ENCODE peak calls at places on chromosomes 12 and 14, in nine cellular contexts. R is ureter, E is DMS 273 treated with DMSO at 0.1 percent for 48 hours, B is skeletal muscle cell, G is T-helper 17 cell, S is left cardiac atrium, V is midbrain, J is epithelial cell of esophagus, X is Daoy. M is an unnamed sample.

GRCh38 chr14:88384653-88385205 is 728 bp upstream of the SPATA7 start:
- DNase-seq in V (no peak), G (no peak), R (no peak), E (no peak), X (peak; percentile 4), B (no peak), J (peak; percentile 59), S (no peak), M (no peak)

GRCh38 chr14:23147676-23148075 is 28.6 kb upstream of the CEBPE start:
- DNase-seq in V (no peak), R (no peak), X (peak; percentile 34), S (no peak), J (peak; percentile 86), E (peak; percentile 79), G (no peak), B (no peak), M (no peak)

GRCh38 chr12:24049101-24049500 is 99.6 kb upstream of the SOX5 start:
- DNase-seq in V (no peak), E (no peak), J (no peak), R (no peak), B (no peak), S (no peak), X (no peak), G (no peak), M (no peak)

GRCh38 chr14:75442642-75443041 is 14.8 kb downstream of the JDP2 start:
- DNase-seq in G (no peak), R (no peak), J (peak; percentile 24), V (no peak), E (no peak), S (no peak), B (no peak), X (peak; percentile 69), M (no peak)

GRCh38 chr12:57161491-57161890 is 14.1 kb upstream of the LRP1-AS start:
- DNase-seq in S (no peak), R (no peak), J (peak; percentile 34), V (no peak), B (no peak), X (no peak), G (no peak), E (no peak), M (no peak)

GRCh38 chr12:63809566-63809965 is 29.9 kb downstream of the RXYLT1 start:
- DNase-seq in J (no peak), R (no peak), B (no peak), S (no peak), G (no peak), E (no peak), X (no peak), V (no peak), M (no peak)

GRCh38 chr14:104216457-104216856 is 78.1 kb downstream of the KIF26A start:
- DNase-seq in G (no peak), V (no peak), B (no peak), J (no peak), E (no peak), X (no peak), S (no peak), R (no peak), M (no peak)

GRCh38 chr12:52251367-52252055 is 18.5 kb downstream of the KRT7 start:
- DNase-seq in G (no peak), R (no peak), B (no peak), E (no peak), S (no peak), V (no peak), X (no peak), J (no peak), M (no peak)

GRCh38 chr12:88753074-88753473 is 172.8 kb upstream of the KITLG start:
- DNase-seq in X (peak; percentile 44), V (no peak), E (no peak), S (no peak), G (no peak), J (peak; percentile 46), R (no peak), B (no peak), M (no peak)

GRCh38 chr14:31435276-31435675 is 14.9 kb upstream of the HEATR5A start:
- DNase-seq in S (no peak), V (no peak), E (peak; percentile 26), X (no peak), G (no peak), B (peak; percentile 52), J (no peak), R (no peak), M (no peak)

GRCh38 chr12:94973202-94973601 is 30.3 kb downstream of the NDUFA12 start:
- DNase-seq in J (no peak), E (no peak), R (no peak), B (peak; percentile 77), V (no peak), S (no peak), X (peak; percentile 59), G (no peak), M (no peak)

GRCh38 chr12:116040412-116040811 is 237.1 kb downstream of the MED13L start:
- DNase-seq in V (no peak), J (no peak), E (no peak), B (no peak), G (no peak), S (no peak), X (no peak), R (no peak), M (no peak)

GRCh38 chr12:5910790-5911548 is 34.1 kb downstream of the ANO2 start:
- DNase-seq in B (no peak), G (no peak), S (no peak), X (no peak), E (no peak), V (no peak), J (no peak), R (no peak), M (no peak)

GRCh38 chr14:95038521-95039250 is 118.6 kb downstream of the DICER1 start:
- DNase-seq in E (no peak), V (no peak), S (no peak), G (no peak), J (no peak), R (no peak), X (no peak), B (no peak), M (no peak)

GRCh38 chr12:32535260-32535999 is 136.1 kb downstream of the FGD4 start:
- DNase-seq in S (peak; percentile 83), B (no peak), R (peak; percentile 70), J (peak; percentile 67), V (peak; percentile 87), X (peak; percentile 83), E (peak; percentile 54), G (no peak), M (no peak)

GRCh38 chr12:60021235-60021634 is 425.4 kb downstream of the SLC16A7 start:
- DNase-seq in B (no peak), R (no peak), E (no peak), X (no peak), J (no peak), G (no peak), S (no peak), V (no peak), M (no peak)

GRCh38 chr14:91317381-91318313 is 73.1 kb upstream of the GPR68 start:
- DNase-seq in X (peak; percentile 80), E (no peak), R (peak; percentile 80), B (no peak), V (no peak), S (peak; percentile 89), G (peak; percentile 59), J (peak; percentile 64), M (no peak)

GRCh38 chr14:96938946-96939345 is 141.8 kb downstream of the VRK1 start:
- DNase-seq in X (no peak), G (no peak), B (no peak), R (no peak), J (no peak), S (no peak), E (no peak), V (no peak), M (no peak)

GRCh38 chr12:76024942-76025600 is 6.5 kb downstream of the PHLDA1 start:
- DNase-seq in B (peak; percentile 88), X (peak; percentile 69), R (no peak), G (no peak), J (peak; percentile 77), E (no peak), S (no peak), V (no peak), M (no peak)

GRCh38 chr12:34286483-34286882 is 264.2 kb downstream of the ALG10 start:
- DNase-seq in V (no peak), B (no peak), S (no peak), J (no peak), X (no peak), E (no peak), R (no peak), G (no peak), M (no peak)

GRCh38 chr12:52829986-52830385 is 4.1 kb downstream of the KRT79 start:
- DNase-seq in V (no peak), G (no peak), E (no peak), J (no peak), S (no peak), R (no peak), B (no peak), X (no peak), M (no peak)

GRCh38 chr12:3805058-3805457 is 52.1 kb upstream of the CRACR2A start:
- DNase-seq in B (no peak), E (no peak), J (no peak), R (no peak), S (no peak), V (no peak), G (no peak), X (no peak), M (no peak)

GRCh38 chr14:50335989-50336391 is 23.9 kb downstream of the DMAC2L start:
- DNase-seq in B (no peak), S (no peak), J (no peak), V (peak; percentile 73), R (no peak), X (no peak), G (no peak), E (peak; percentile 85), M (no peak)

GRCh38 chr12:80567391-80567790 is 123.4 kb downstream of the PTPRQ start:
- DNase-seq in R (no peak), V (no peak), S (no peak), E (no peak), G (no peak), B (peak; percentile 46), X (no peak), J (peak; percentile 60), M (no peak)

GRCh38 chr14:31968107-31968810 is 108.8 kb upstream of the ARHGAP5 start:
- DNase-seq in E (no peak), V (no peak), R (no peak), S (no peak), J (no peak), X (no peak), G (no peak), B (no peak), M (no peak)

GRCh38 chr12:103085541-103085940 is 128.1 kb downstream of the ASCL1 start:
- DNase-seq in G (no peak), R (no peak), V (no peak), E (no peak), S (no peak), B (no peak), J (no peak), X (no peak), M (no peak)

GRCh38 chr14:36505193-36505815 is 14.7 kb downstream of the NKX2-1 start:
- DNase-seq in R (no peak), X (peak; percentile 76), G (no peak), V (no peak), B (no peak), E (no peak), S (no peak), J (no peak), M (no peak)

GRCh38 chr14:55711171-55711811 is 131.3 kb downstream of the KTN1 start:
- DNase-seq in J (peak; percentile 47), X (peak; percentile 63), S (no peak), E (no peak), V (no peak), R (no peak), B (peak; percentile 20), G (no peak), M (no peak)

GRCh38 chr12:40104461-40105264 is 1.2 kb downstream of the SLC2A13 start:
- DNase-seq in J (no peak), G (no peak), S (no peak), R (no peak), B (no peak), X (peak; percentile 22), V (no peak), E (no peak), M (no peak)

M was measured in activated CD8-positive, alpha-beta memory T cell treated with anti-CD3 and anti-CD28 coated beads for 48 hours.